ENCODE peak calls at places on chromosome 6, in six cellular contexts. J, S, R, B, K and P are unnamed samples.

GRCh38 chr6:3247255-3248146 is 11.2 kb upstream of the PSMG4 start:
- DNase-seq in J (peak; percentile 54), S (peak; percentile 39), R (peak; percentile 31), B (no peak), K (peak; percentile 97), P (peak; percentile 75)

GRCh38 chr6:45736134-45736533 is 279.5 kb downstream of the CLIC5 start:
- DNase-seq in J (no peak), S (no peak), R (no peak), B (no peak), K (no peak), P (no peak)

GRCh38 chr6:5080574-5080973 is 4.6 kb upstream of the PPP1R3G start:
- DNase-seq in J (no peak), S (no peak), R (no peak), B (no peak), K (peak; percentile 22), P (no peak)

GRCh38 chr6:85241515-85241914 is 208.4 kb upstream of the NT5E start:
- DNase-seq in J (no peak), S (no peak), R (no peak), B (no peak), K (no peak), P (no peak)

GRCh38 chr6:146601352-146601751 is 2.6 kb downstream of the ADGB start:
- DNase-seq in J (no peak), S (no peak), R (no peak), B (no peak), K (no peak), P (no peak)

GRCh38 chr6:116974526-116974925 is 97.5 kb downstream of the RFX6 start:
- DNase-seq in J (no peak), S (no peak), R (no peak), B (no peak), K (no peak), P (no peak)

GRCh38 chr6:87623248-87623647 is 33.3 kb downstream of the ORC3 start:
- DNase-seq in J (no peak), S (no peak), R (no peak), B (no peak), K (peak; percentile 45), P (no peak)

GRCh38 chr6:165988757-165989456 is 178.7 kb downstream of the TBXT start:
- DNase-seq in J (no peak), S (no peak), R (no peak), B (no peak), K (no peak), P (no peak)

GRCh38 chr6:137570307-137570832 is 76.2 kb upstream of the OLIG3 start:
- DNase-seq in J (no peak), S (no peak), R (peak; percentile 7), B (no peak), K (no peak), P (no peak)

GRCh38 chr6:137414599-137414998 is 79.6 kb downstream of the OLIG3 start:
- DNase-seq in J (no peak), S (no peak), R (no peak), B (no peak), K (no peak), P (no peak)

GRCh38 chr6:160337991-160338390 is 10.2 kb upstream of the SLC22A3 start:
- DNase-seq in J (no peak), S (no peak), R (no peak), B (no peak), K (no peak), P (no peak)

GRCh38 chr6:89640804-89641203 is 2.3 kb upstream of the LYRM2 start:
- DNase-seq in J (no peak), S (no peak), R (no peak), B (no peak), K (peak; percentile 78), P (no peak)

GRCh38 chr6:131755597-131755996 is 44.8 kb upstream of the CTAGE9 start:
- DNase-seq in J (no peak), S (no peak), R (no peak), B (no peak), K (peak; percentile 98), P (no peak)

GRCh38 chr6:5136856-5137255 is 51.7 kb downstream of the PPP1R3G start:
- DNase-seq in J (no peak), S (no peak), R (no peak), B (no peak), K (no peak), P (no peak)

GRCh38 chr6:33289784-33290315 is 449 bp downstream of the PFDN6 start:
- DNase-seq in J (no peak), S (no peak), R (no peak), B (no peak), K (no peak), P (no peak)

GRCh38 chr6:49772296-49772695 is 14.8 kb downstream of the PGK2 start:
- DNase-seq in J (no peak), S (no peak), R (no peak), B (no peak), K (no peak), P (no peak)

GRCh38 chr6:84269947-84270733 is 42.7 kb upstream of the CEP162 start:
- DNase-seq in J (no peak), S (no peak), R (no peak), B (no peak), K (no peak), P (no peak)

GRCh38 chr6:53628354-53629119 is 37.0 kb downstream of the KLHL31 start:
- DNase-seq in J (no peak), S (no peak), R (peak; percentile 75), B (no peak), K (peak; percentile 58), P (no peak)

GRCh38 chr6:4756247-4756646 is 20.0 kb upstream of the CDYL start:
- DNase-seq in J (no peak), S (no peak), R (no peak), B (no peak), K (peak; percentile 66), P (no peak)

GRCh38 chr6:14671261-14671681 is 553.7 kb downstream of the CD83 start:
- DNase-seq in J (no peak), S (peak; percentile 40), R (peak; percentile 19), B (no peak), K (peak; percentile 89), P (no peak)

GRCh38 chr6:43260791-43261190 is 17.5 kb downstream of the TTBK1 start:
- DNase-seq in J (no peak), S (no peak), R (no peak), B (no peak), K (no peak), P (no peak)

GRCh38 chr6:22153384-22154158 is 143.3 kb downstream of the PRL start:
- DNase-seq in J (no peak), S (no peak), R (no peak), B (no peak), K (peak; percentile 27), P (no peak)

GRCh38 chr6:19413323-19413722 is 423.8 kb upstream of the ID4 start:
- DNase-seq in J (no peak), S (no peak), R (no peak), B (no peak), K (peak; percentile 27), P (no peak)

GRCh38 chr6:85795966-85796365 is 153.3 kb upstream of the SYNCRIP start:
- DNase-seq in J (no peak), S (no peak), R (no peak), B (no peak), K (no peak), P (no peak)

GRCh38 chr6:115898246-115898645 is 162.4 kb downstream of the FRK start:
- DNase-seq in J (no peak), S (no peak), R (no peak), B (no peak), K (no peak), P (no peak)

GRCh38 chr6:115894426-115894992 is 166.2 kb downstream of the FRK start:
- DNase-seq in J (no peak), S (no peak), R (no peak), B (no peak), K (no peak), P (no peak)

GRCh38 chr6:115899883-115900282 is 160.8 kb downstream of the FRK start:
- DNase-seq in J (no peak), S (no peak), R (no peak), B (no peak), K (no peak), P (no peak)

GRCh38 chr6:115891704-115892225 is 168.9 kb downstream of the FRK start:
- DNase-seq in J (no peak), S (no peak), R (no peak), B (no peak), K (no peak), P (no peak)

DNA sequence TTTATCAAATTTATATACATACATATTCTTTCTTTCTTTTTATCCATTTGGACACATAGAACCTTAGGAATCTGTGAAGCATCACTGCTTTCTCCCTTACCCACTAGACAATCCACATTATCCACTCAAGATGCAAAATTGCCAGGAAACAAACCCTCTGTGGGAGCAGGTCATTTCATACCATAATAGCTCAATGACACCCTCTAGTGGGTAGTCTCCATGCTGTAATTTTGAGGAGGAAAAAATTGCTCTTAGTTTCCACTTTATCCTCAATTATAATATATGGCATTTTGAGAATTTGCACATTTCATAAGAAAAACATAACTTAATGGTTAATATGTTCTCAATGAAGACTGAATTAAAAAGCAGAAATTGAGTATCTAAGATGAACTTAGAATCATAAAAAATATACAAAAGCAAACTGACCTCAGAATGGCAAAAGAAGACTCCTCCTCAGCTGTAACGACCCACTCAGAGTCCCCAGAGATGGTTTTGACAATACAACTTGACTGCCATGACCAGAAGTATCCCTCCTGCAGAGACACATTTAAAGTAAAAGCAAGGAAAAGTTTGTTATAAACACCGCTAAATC is 164.1 kb downstream of the FRK start:
- DNase-seq in J (no peak), S (no peak), R (no peak), B (no peak), K (peak; percentile 29), P (no peak)
- TF ChIP-seq CTCF in J (peak; percentile 52), S (peak; percentile 66), R (peak; percentile 34), B (peak; percentile 33), K (peak; percentile 79), P (peak; percentile 80)

GRCh38 chr6:122580731-122581130 is 29.5 kb upstream of the PKIB start:
- DNase-seq in J (no peak), S (no peak), R (no peak), B (no peak), K (no peak), P (no peak)
- TF ChIP-seq CTCF in J (no peak), S (no peak), R (no peak), B (no peak), K (no peak), P (peak; percentile 35)

GRCh38 chr6:82783587-82784253 is 281.9 kb downstream of the UBE3D start:
- DNase-seq in J (no peak), S (no peak), R (no peak), B (no peak), K (no peak), P (no peak)
- TF ChIP-seq CTCF in J (no peak), S (peak; percentile 23), R (no peak), B (no peak), K (no peak), P (peak; percentile 45)

DNA sequence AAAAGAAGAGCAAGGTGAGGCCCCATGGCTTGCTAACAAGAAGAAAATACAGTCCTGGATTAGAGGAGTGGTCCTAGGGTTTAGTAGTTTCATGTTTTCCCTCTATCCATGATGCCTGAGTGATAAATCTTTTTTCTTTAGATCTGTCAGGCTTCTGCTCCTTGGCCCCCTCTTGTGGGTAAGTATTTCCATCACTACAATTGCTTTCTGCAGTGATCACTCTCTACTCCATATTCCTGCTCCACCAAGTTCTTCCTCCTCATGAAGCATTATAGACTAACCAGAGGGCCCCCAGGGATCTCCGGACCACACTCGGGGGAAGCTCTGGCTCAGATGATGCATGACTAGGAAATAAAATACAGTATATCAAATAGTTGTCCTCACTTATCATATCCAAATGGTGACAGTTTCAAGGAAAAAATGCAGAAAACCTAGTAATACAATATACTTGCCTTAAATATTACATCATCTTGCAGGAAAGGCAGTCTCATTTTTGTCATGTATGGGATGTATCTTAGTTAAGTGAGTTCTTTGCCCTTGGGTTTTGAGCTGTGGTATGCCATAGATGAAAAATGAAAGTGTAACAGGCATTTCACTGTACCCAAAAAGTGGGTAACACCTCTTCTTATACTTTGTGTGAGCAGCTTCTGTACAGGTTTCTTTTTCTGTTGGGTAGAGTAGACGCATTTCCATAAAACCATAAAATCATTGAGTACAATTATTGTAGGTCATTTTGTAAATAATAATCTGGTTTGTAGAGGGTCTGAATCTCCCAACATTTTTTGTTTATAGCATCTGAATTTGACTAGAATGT is 200.9 kb upstream of the EYA4 start:
- DNase-seq in J (no peak), S (no peak), R (no peak), B (no peak), K (peak; percentile 34), P (no peak)
- TF ChIP-seq CTCF in J (no peak), S (peak; percentile 43), R (no peak), B (no peak), K (peak; percentile 59), P (peak; percentile 37)